ENCODE peak calls at places on chromosomes 3 and 15, in four cellular contexts. V is AG04449, T is dermis microvascular lymphatic vessel endothelial cell, K is fibroblast of mammary gland. U is an unnamed sample.

GRCh38 chr3:9820944-9821343 is 10.9 kb downstream of the TTLL3 start:
- DNase-seq in V (no peak), T (peak), K (peak), U (peak)

GRCh38 chr3:47434849-47435248 is 40.9 kb downstream of the SCAP start:
- DNase-seq in V (no peak), T (no peak), K (no peak), U (no peak)

GRCh38 chr3:69288161-69288895 is 97.6 kb downstream of the FRMD4B start:
- DNase-seq in V (no peak), T (peak), K (no peak), U (no peak)

GRCh38 chr15:40266828-40267304 is 16.0 kb downstream of the ANKRD63 start:
- DNase-seq in V (peak), T (peak), K (peak), U (peak)

GRCh38 chr3:194830401-194830800 is 144.7 kb downstream of the FAM43A start:
- DNase-seq in V (no peak), T (no peak), K (no peak), U (no peak)

GRCh38 chr3:37458162-37458895 is 283.9 kb upstream of the LRRFIP2 start:
- DNase-seq in V (no peak), T (peak), K (peak), U (no peak)

GRCh38 chr3:159839561-159840379 is 148.9 kb upstream of the IL12A start:
- DNase-seq in V (no peak), T (no peak), K (no peak), U (no peak)

GRCh38 chr3:52353291-52353855 is 37.3 kb downstream of the DNAH1 start:
- DNase-seq in V (no peak), T (no peak), K (no peak), U (no peak)

GRCh38 chr3:59502806-59503205 is 453.0 kb upstream of the CFAP20DC start:
- DNase-seq in V (peak), T (no peak), K (peak), U (peak)

GRCh38 chr3:103184772-103185171 is 750.0 kb downstream of the ZPLD1 start:
- DNase-seq in V (no peak), T (no peak), K (no peak), U (no peak)

GRCh38 chr3:197298858-197299854 is 744 bp upstream of the DLG1 start:
- DNase-seq in V (no peak), T (peak), K (no peak), U (no peak)

GRCh38 chr15:81284256-81285031 is 39.5 kb downstream of the STARD5 start:
- DNase-seq in V (no peak), T (no peak), K (no peak), U (no peak)

GRCh38 chr15:48101376-48101961 is 19.3 kb upstream of the SLC24A5 start:
- DNase-seq in V (no peak), T (no peak), K (no peak), U (no peak)

GRCh38 chr15:69838951-69839350 is 258.8 kb downstream of the TLE3 start:
- DNase-seq in V (no peak), T (no peak), K (no peak), U (no peak)

GRCh38 chr3:188220988-188221818 is 67.2 kb downstream of the LPP start:
- DNase-seq in V (no peak), T (peak), K (peak), U (peak)

GRCh38 chr3:163605915-163606314 is 1472.4 kb downstream of the SI start:
- DNase-seq in V (no peak), T (no peak), K (no peak), U (no peak)

GRCh38 chr3:56955551-56956131 is 104.8 kb upstream of the SPATA12 start:
- DNase-seq in V (no peak), T (no peak), K (peak), U (no peak)

GRCh38 chr3:73021301-73021700 is 24.7 kb downstream of the PPP4R2 start:
- DNase-seq in V (no peak), T (no peak), K (no peak), U (no peak)

GRCh38 chr15:96327155-96327741 is 3.3 kb upstream of the NR2F2 start:
- DNase-seq in V (peak), T (peak), K (peak), U (peak)

GRCh38 chr15:65355173-65355982 is 22.4 kb downstream of the IGDCC3 start:
- DNase-seq in V (no peak), T (no peak), K (no peak), U (no peak)

GRCh38 chr3:128994581-128995161 is 795 bp upstream of the CFAP92 start:
- DNase-seq in V (no peak), T (no peak), K (no peak), U (no peak)

GRCh38 chr15:50164458-50164857 is 17.5 kb upstream of the SLC27A2 start:
- DNase-seq in V (no peak), T (no peak), K (no peak), U (no peak)

GRCh38 chr3:85020828-85021227 is 62.0 kb downstream of the CADM2 start:
- DNase-seq in V (no peak), T (no peak), K (no peak), U (no peak)

GRCh38 chr15:38826880-38827279 is 262.3 kb upstream of the RASGRP1 start:
- DNase-seq in V (no peak), T (no peak), K (no peak), U (no peak)

GRCh38 chr3:179438836-179439235 is 12.4 kb downstream of the GNB4 start:
- DNase-seq in V (no peak), T (no peak), K (no peak), U (no peak)

GRCh38 chr3:30934208-30934550 is 39.7 kb upstream of the GADL1 start:
- DNase-seq in V (no peak), T (peak), K (peak), U (peak)

GRCh38 chr3:13080591-13080990 is 7.4 kb upstream of the IQSEC1 start:
- DNase-seq in V (no peak), T (no peak), K (peak), U (no peak)

GRCh38 chr3:40504636-40505430 is 1.0 kb upstream of the ZNF620 start:
- DNase-seq in V (peak), T (peak), K (peak), U (peak)

GRCh38 chr3:113516115-113516505 is 1.2 kb upstream of the SPICE1 start:
- DNase-seq in V (no peak), T (peak), K (no peak), U (no peak)

U was measured in HCEC 1CT.